ENCODE peak calls at places on chromosomes 4 and X, in five cellular contexts. D is caudate nucleus, F is T1000, N is aorta, J is H4. G is an unnamed sample.

GRCh38 chr4:8727131-8727530 is 134.6 kb downstream of the CPZ start:
- DNase-seq in D (no peak), F (no peak), N (peak; percentile 59), J (no peak), G (no peak)

GRCh38 chrX:70332600-70332999 is 42.7 kb downstream of the KIF4A start:
- DNase-seq in D (no peak), F (no peak), N (no peak), J (no peak), G (no peak)

GRCh38 chrX:141733371-141733770 is 34.8 kb upstream of the SPANXD start:
- DNase-seq in D (no peak), F (no peak), N (no peak), J (no peak), G (no peak)

GRCh38 chr4:139785356-139785755 is 119.7 kb downstream of the MGST2 start:
- DNase-seq in D (no peak), F (no peak), N (no peak), J (no peak), G (no peak)

GRCh38 chr4:104868942-104869341 is 277.7 kb upstream of the TET2 start:
- DNase-seq in D (no peak), F (no peak), N (no peak), J (no peak), G (no peak)

GRCh38 chr4:59249110-59249509 is 1951.0 kb upstream of the ADGRL3 start:
- DNase-seq in D (no peak), F (no peak), N (no peak), J (no peak), G (no peak)

GRCh38 chr4:39770969-39771724 is 73.2 kb downstream of the UBE2K start:
- DNase-seq in D (no peak), F (no peak), N (no peak), J (peak; percentile 13), G (no peak)

GRCh38 chr4:2802618-2803531 is 10.0 kb downstream of the SH3BP2 start:
- DNase-seq in D (no peak), F (no peak), N (peak; percentile 57), J (no peak), G (peak; percentile 25)

GRCh38 chr4:71553605-71554004 is 214.8 kb downstream of the SLC4A4 start:
- DNase-seq in D (no peak), F (no peak), N (no peak), J (peak; percentile 37), G (no peak)

GRCh38 chrX:137929951-137930350 is 364.0 kb downstream of the ZIC3 start:
- DNase-seq in D (no peak), F (no peak), N (no peak), J (no peak), G (no peak)

GRCh38 chrX:40694833-40695232 is 40.5 kb downstream of the MED14 start:
- DNase-seq in D (no peak), F (no peak), N (no peak), J (no peak), G (no peak)

GRCh38 chrX:12610079-12610478 is 181.1 kb upstream of the PRPS2 start:
- DNase-seq in D (no peak), F (no peak), N (no peak), J (peak; percentile 56), G (no peak)

GRCh38 chr4:113483131-113483530 is 278.4 kb downstream of the CAMK2D start:
- DNase-seq in D (no peak), F (no peak), N (no peak), J (no peak), G (no peak)

GRCh38 chr4:18850763-18851331 is 829.3 kb upstream of the LCORL start:
- DNase-seq in D (no peak), F (no peak), N (no peak), J (no peak), G (no peak)

GRCh38 chr4:5810770-5811430 is 82.0 kb downstream of the CRMP1 start:
- DNase-seq in D (no peak), F (no peak), N (no peak), J (no peak), G (no peak)

GRCh38 chrX:8191022-8191421 is 20.0 kb upstream of the VCX2 start:
- DNase-seq in D (no peak), F (no peak), N (no peak), J (peak; percentile 61), G (no peak)

GRCh38 chr4:76704133-76704881 is 193.6 kb downstream of the SOWAHB start:
- DNase-seq in D (no peak), F (no peak), N (no peak), J (no peak), G (no peak)

GRCh38 chrX:149280011-149280410 is 225.1 kb downstream of the IDS start:
- DNase-seq in D (no peak), F (no peak), N (no peak), J (no peak), G (no peak)

GRCh38 chr4:8105303-8106100 is 53.1 kb downstream of the ABLIM2 start:
- DNase-seq in D (no peak), F (no peak), N (no peak), J (no peak), G (no peak)

GRCh38 chr4:31365006-31365690 is 645.0 kb downstream of the PCDH7 start:
- DNase-seq in D (no peak), F (no peak), N (no peak), J (no peak), G (no peak)

GRCh38 chrX:154368630-154369452 is 5.6 kb downstream of the FLNA start:
- DNase-seq in D (no peak), F (peak; percentile 79), N (peak; percentile 92), J (peak; percentile 86), G (peak; percentile 84)

GRCh38 chrX:35841872-35842271 is 43.7 kb downstream of the MAGEB16 start:
- DNase-seq in D (no peak), F (no peak), N (no peak), J (peak; percentile 49), G (no peak)

GRCh38 chr4:188372051-188372450 is 232.8 kb downstream of the TRIML1 start:
- DNase-seq in D (no peak), F (no peak), N (no peak), J (no peak), G (no peak)

GRCh38 chrX:30576881-30577280 is 685 bp downstream of the TASL start:
- DNase-seq in D (no peak), F (no peak), N (no peak), J (no peak), G (no peak)

GRCh38 chr4:54423066-54423465 is 194.0 kb downstream of the PDGFRA start:
- DNase-seq in D (no peak), F (no peak), N (no peak), J (no peak), G (no peak)

GRCh38 chr4:185565696-185566095 is 30.4 kb upstream of the PDLIM3 start:
- DNase-seq in D (no peak), F (no peak), N (no peak), J (no peak), G (no peak)

GRCh38 chr4:24674279-24674678 is 89.9 kb upstream of the DHX15 start:
- DNase-seq in D (no peak), F (no peak), N (no peak), J (no peak), G (no peak)

GRCh38 chr4:128707864-128708263 is 101.6 kb upstream of the JADE1 start:
- DNase-seq in D (no peak), F (no peak), N (no peak), J (peak; percentile 8), G (no peak)